ENCODE peak calls at places on chromosomes 5 and 9, in four cellular contexts. F is BE2C, Z is psoas muscle, O is H1. P is an unnamed sample.

GRCh38 chr9:120344230-120344629 is 235.7 kb downstream of the CDK5RAP2 start:
- DNase-seq in O (no peak), F (no peak), Z (no peak), P (peak; percentile 47)

GRCh38 chr5:11182441-11183080 is 421.5 kb upstream of the DAP start:
- DNase-seq in O (no peak), F (no peak), Z (no peak), P (no peak)

GRCh38 chr5:99061711-99062110 is 132.9 kb upstream of the CHD1 start:
- DNase-seq in O (no peak), Z (no peak), F (no peak), P (no peak)

GRCh38 chr5:169628891-169629290 is 8.2 kb upstream of the DOCK2 start:
- DNase-seq in F (no peak), Z (no peak), O (no peak), P (no peak)

GRCh38 chr5:173916233-173916632 is 28.1 kb downstream of the CPEB4 start:
- DNase-seq in F (no peak), Z (no peak), O (no peak), P (no peak)

GRCh38 chr5:54278979-54279717 is 31.2 kb downstream of the ARL15 start:
- DNase-seq in O (no peak), F (no peak), Z (no peak), P (no peak)

GRCh38 chr9:135307314-135307713 is 172.3 kb upstream of the PPP1R26 start:
- DNase-seq in O (no peak), F (no peak), Z (no peak), P (peak; percentile 78)

GRCh38 chr5:84113246-84114118 is 271.2 kb downstream of the EDIL3 start:
- DNase-seq in Z (no peak), F (no peak), O (peak; percentile 51), P (peak; percentile 63)

GRCh38 chr5:54761213-54761701 is 224.1 kb downstream of the ESM1 start:
- DNase-seq in F (no peak), O (no peak), Z (no peak), P (peak; percentile 12)

GRCh38 chr5:5183933-5184332 is 43.8 kb downstream of the ADAMTS16 start:
- DNase-seq in O (no peak), F (no peak), Z (no peak), P (no peak)

GRCh38 chr5:68449380-68449779 is 233.8 kb downstream of the PIK3R1 start:
- DNase-seq in Z (peak; percentile 87), F (no peak), O (no peak), P (peak; percentile 92)

GRCh38 chr5:53543401-53543800 is 17.0 kb upstream of the NDUFS4 start:
- DNase-seq in F (no peak), Z (no peak), O (no peak), P (no peak)

GRCh38 chr5:94777163-94777885 is 158.9 kb downstream of the SLF1 start:
- DNase-seq in O (no peak), Z (no peak), F (peak; percentile 22), P (no peak)

GRCh38 chr5:158544388-158545339 is 555.1 kb downstream of the EBF1 start:
- DNase-seq in O (no peak), F (no peak), Z (no peak), P (no peak)
- H3K9me3 ChIP-seq in O (no peaks in the 10 kb centered on the region), F (peaks cover 2% of the 10 kb centered on the region), Z (no peaks in the 10 kb centered on the region), P (peaks cover 2% of the 10 kb centered on the region)

GRCh38 chr9:114400772-114401171 is 13.0 kb upstream of the AKNA start:
- DNase-seq in F (no peak), Z (no peak), O (no peak), P (no peak)

GRCh38 chr9:114400219-114400618 is 12.4 kb upstream of the AKNA start:
- DNase-seq in F (no peak), O (no peak), Z (no peak), P (no peak)

GRCh38 chr9:114403153-114403756 is 15.5 kb upstream of the AKNA start:
- DNase-seq in Z (no peak), F (no peak), O (no peak), P (no peak)

GRCh38 chr9:114399381-114399780 is 11.6 kb upstream of the AKNA start:
- DNase-seq in O (no peak), Z (no peak), F (no peak), P (no peak)

DNA sequence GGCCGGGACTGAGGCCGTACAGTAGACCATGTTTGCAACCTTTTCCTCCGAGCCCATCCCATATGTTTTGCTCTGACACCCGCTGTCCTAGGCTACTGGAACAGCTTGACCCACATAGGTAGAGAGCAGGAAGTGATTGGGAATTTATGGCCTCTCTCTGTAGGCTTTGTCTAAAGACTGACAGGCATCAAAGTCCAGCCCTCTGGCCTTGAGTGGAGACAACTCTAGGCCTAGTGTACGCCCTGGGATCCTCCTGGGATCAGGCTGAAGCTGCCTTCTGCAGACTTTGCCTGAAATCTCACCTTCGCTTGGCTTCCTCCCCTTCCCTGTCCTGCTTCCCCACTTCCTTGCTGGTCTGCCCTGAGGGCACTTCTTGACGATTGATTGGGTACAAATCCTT is 13.6 kb upstream of the AKNA start:
- DNase-seq in F (no peak), O (no peak), Z (no peak), P (no peak)
- H3K4me3 ChIP-seq in F (no peak overlapping the region), O (no peak overlapping the region), Z (no peak overlapping the region), P (no peak overlapping the region)

DNA sequence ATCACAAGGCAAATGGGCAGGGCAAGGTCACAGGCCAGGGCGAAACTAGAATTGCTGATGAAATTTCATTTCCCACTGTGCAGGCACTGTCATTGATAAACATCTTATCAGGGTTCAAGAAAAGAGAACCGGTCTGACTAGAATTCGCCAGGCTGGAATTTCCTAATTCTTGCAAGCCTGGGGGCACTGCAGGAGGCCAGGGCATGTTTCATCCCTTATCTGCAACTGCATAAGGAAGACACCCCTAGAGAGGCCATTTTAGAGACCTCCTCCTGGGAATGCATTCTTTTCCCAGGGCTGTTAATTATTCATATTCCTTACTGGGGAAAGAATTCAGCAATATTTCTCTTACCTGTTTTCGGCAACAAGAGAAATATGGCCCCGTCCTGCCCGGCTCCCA is 266.2 kb upstream of the CYLC2 start:
- DNase-seq in F (no peak), O (no peak), Z (no peak), P (no peak)
- H3K9me3 ChIP-seq in F (no peaks in the 10 kb centered on the region), O (peaks cover 8% of the 10 kb centered on the region), Z (no peaks in the 10 kb centered on the region), P (no peaks in the 10 kb centered on the region)

DNA sequence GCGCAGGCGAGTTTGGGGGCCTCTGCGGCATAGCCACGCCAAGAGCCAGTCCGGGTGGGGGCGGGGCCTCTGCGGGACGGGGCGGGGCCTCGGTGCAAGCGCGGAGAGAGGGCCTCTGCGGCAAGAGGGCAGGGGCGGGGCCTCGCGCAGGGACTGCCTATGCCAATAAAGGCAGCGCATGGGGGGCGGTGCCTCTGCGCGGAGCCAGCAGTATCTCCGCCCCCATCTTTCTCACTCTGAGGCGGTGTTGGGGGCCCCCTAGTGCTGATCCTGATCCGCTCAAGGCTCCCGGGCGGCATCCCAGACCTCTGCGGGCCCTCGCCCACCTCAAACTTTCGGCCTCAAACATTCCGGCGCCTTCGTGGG is 9.2 kb upstream of the GPRIN1 start:
- DNase-seq in Z (peak; percentile 89), F (peak; percentile 99), O (peak; percentile 86), P (peak; percentile 89)
- H3K4me3 ChIP-seq in Z (peak overlapping the region; percentile 40), F (peak overlapping the region; percentile 47), O (peak overlapping the region; percentile 11), P (no peak overlapping the region)

DNA sequence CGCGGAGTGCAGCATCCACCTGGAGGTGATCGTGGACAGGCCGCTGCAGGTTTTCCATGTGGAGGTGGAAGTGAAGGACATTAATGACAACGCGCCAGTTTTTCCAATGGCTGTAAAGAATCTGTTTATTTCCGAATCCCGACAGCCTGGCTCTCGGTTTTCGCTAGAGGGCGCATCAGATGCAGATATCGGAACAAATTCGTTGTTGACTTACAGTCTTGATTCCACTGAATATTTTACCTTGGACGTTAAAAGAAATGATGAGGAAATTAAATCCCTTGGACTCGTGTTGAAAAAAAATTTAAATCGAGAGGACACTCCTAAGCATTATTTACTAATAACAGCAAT is 611 bp downstream of the PCDHA3 start:
- DNase-seq in F (no peak), Z (no peak), O (no peak), P (no peak)
- H3K9me3 ChIP-seq in F (peaks cover 8% of the 10 kb centered on the region), Z (no peaks in the 10 kb centered on the region), O (peaks cover 28% of the 10 kb centered on the region), P (peaks cover 8% of the 10 kb centered on the region)

P was measured in MG63.